ENCODE peak calls at places on chromosomes 5 and 9, in seven cellular contexts. One of them, this sample, is unnamed.
A peak's percentile ranks its signal among the peaks of the same experiment; 100 is the strongest.

GRCh38 chr9:136531186-136531903 is 14.5 kb downstream of the NOTCH1 start:
- DNase-seq in GM12865: no peak
- DNase-seq in WTC11: no peak
- DNase-seq in cardiac muscle cell: no peak
- DNase-seq in GM10248: no peak
- DNase-seq in GM20000: no peak
- DNase-seq in CD4-positive, alpha-beta T cell: no peak
- DNase-seq in this sample: no peak

GRCh38 chr5:168851902-168852321 is 272.7 kb upstream of the PANK3 start:
- DNase-seq in GM12865: peak; percentile 33
- DNase-seq in WTC11: no peak
- DNase-seq in cardiac muscle cell: peak; percentile 79
- DNase-seq in GM10248: no peak
- DNase-seq in GM20000: no peak
- DNase-seq in CD4-positive, alpha-beta T cell: peak; percentile 6
- DNase-seq in this sample: no peak

GRCh38 chr9:134491436-134491835 is 150.2 kb upstream of the COL5A1 start:
- DNase-seq in GM12865: no peak
- DNase-seq in WTC11: no peak
- DNase-seq in cardiac muscle cell: peak; percentile 37
- DNase-seq in GM10248: no peak
- DNase-seq in GM20000: no peak
- DNase-seq in CD4-positive, alpha-beta T cell: no peak
- DNase-seq in this sample: no peak

GRCh38 chr5:127297348-127298035 is 6.9 kb downstream of the MEGF10 start:
- DNase-seq in GM12865: no peak
- DNase-seq in WTC11: no peak
- DNase-seq in cardiac muscle cell: no peak
- DNase-seq in GM10248: no peak
- DNase-seq in GM20000: no peak
- DNase-seq in CD4-positive, alpha-beta T cell: no peak
- DNase-seq in this sample: no peak

GRCh38 chr5:139474815-139475791 is 4.3 kb downstream of the SMIM33 start:
- DNase-seq in GM12865: no peak
- DNase-seq in WTC11: no peak
- DNase-seq in cardiac muscle cell: peak; percentile 94
- DNase-seq in GM10248: no peak
- DNase-seq in GM20000: no peak
- DNase-seq in CD4-positive, alpha-beta T cell: no peak
- DNase-seq in this sample: no peak

GRCh38 chr5:14595189-14595588 is 13.6 kb downstream of the OTULINL start:
- DNase-seq in GM12865: peak; percentile 82
- DNase-seq in WTC11: no peak
- DNase-seq in cardiac muscle cell: no peak
- DNase-seq in GM10248: peak; percentile 64
- DNase-seq in GM20000: peak; percentile 71
- DNase-seq in CD4-positive, alpha-beta T cell: no peak
- DNase-seq in this sample: no peak

GRCh38 chr9:1709347-1709746 is 305.8 kb upstream of the SMARCA2 start:
- DNase-seq in GM12865: peak; percentile 37
- DNase-seq in WTC11: no peak
- DNase-seq in cardiac muscle cell: no peak
- DNase-seq in GM10248: peak; percentile 17
- DNase-seq in GM20000: peak; percentile 12
- DNase-seq in CD4-positive, alpha-beta T cell: no peak
- DNase-seq in this sample: no peak

GRCh38 chr5:1737790-1738405 is 61.7 kb downstream of the MRPL36 start:
- DNase-seq in GM12865: peak; percentile 64
- DNase-seq in WTC11: no peak
- DNase-seq in cardiac muscle cell: peak; percentile 33
- DNase-seq in GM10248: peak; percentile 69
- DNase-seq in GM20000: peak; percentile 80
- DNase-seq in CD4-positive, alpha-beta T cell: peak; percentile 14
- DNase-seq in this sample: no peak

GRCh38 chr5:132775439-132776076 is 1.5 kb downstream of the SEPTIN8 start:
- DNase-seq in GM12865: no peak
- DNase-seq in WTC11: no peak
- DNase-seq in cardiac muscle cell: no peak
- DNase-seq in GM10248: no peak
- DNase-seq in GM20000: no peak
- DNase-seq in CD4-positive, alpha-beta T cell: no peak
- DNase-seq in this sample: no peak

GRCh38 chr5:159899067-159900049 is 16.9 kb upstream of the ADRA1B start:
- DNase-seq in GM12865: no peak
- DNase-seq in WTC11: no peak
- DNase-seq in cardiac muscle cell: peak; percentile 51
- DNase-seq in GM10248: no peak
- DNase-seq in GM20000: no peak
- DNase-seq in CD4-positive, alpha-beta T cell: no peak
- DNase-seq in this sample: no peak

GRCh38 chr9:113863345-113863744 is 12.8 kb upstream of the ZNF618 start:
- DNase-seq in GM12865: no peak
- DNase-seq in WTC11: no peak
- DNase-seq in cardiac muscle cell: no peak
- DNase-seq in GM10248: no peak
- DNase-seq in GM20000: no peak
- DNase-seq in CD4-positive, alpha-beta T cell: no peak
- DNase-seq in this sample: no peak

GRCh38 chr9:120439147-120439546 is 140.8 kb downstream of the CDK5RAP2 start:
- DNase-seq in GM12865: peak; percentile 13
- DNase-seq in WTC11: peak; percentile 62
- DNase-seq in cardiac muscle cell: peak; percentile 38
- DNase-seq in GM10248: no peak
- DNase-seq in GM20000: no peak
- DNase-seq in CD4-positive, alpha-beta T cell: no peak
- DNase-seq in this sample: no peak

GRCh38 chr5:66849803-66850202 is 253.6 kb downstream of the MAST4 start:
- DNase-seq in GM12865: no peak
- DNase-seq in WTC11: no peak
- DNase-seq in cardiac muscle cell: peak; percentile 47
- DNase-seq in GM10248: no peak
- DNase-seq in GM20000: no peak
- DNase-seq in CD4-positive, alpha-beta T cell: no peak
- DNase-seq in this sample: no peak

GRCh38 chr5:52856564-52856963 is 68.8 kb downstream of the ITGA1 start:
- DNase-seq in GM12865: peak; percentile 8
- DNase-seq in WTC11: no peak
- DNase-seq in cardiac muscle cell: no peak
- DNase-seq in GM10248: no peak
- DNase-seq in GM20000: no peak
- DNase-seq in CD4-positive, alpha-beta T cell: no peak
- DNase-seq in this sample: no peak

GRCh38 chr5:77305222-77305846 is 94.9 kb downstream of the PDE8B start:
- DNase-seq in GM12865: no peak
- DNase-seq in WTC11: no peak
- DNase-seq in cardiac muscle cell: no peak
- DNase-seq in GM10248: no peak
- DNase-seq in GM20000: no peak
- DNase-seq in CD4-positive, alpha-beta T cell: no peak
- DNase-seq in this sample: no peak

GRCh38 chr5:132658383-132659302 is 670 bp downstream of the IL13 start:
- DNase-seq in GM12865: no peak
- DNase-seq in WTC11: no peak
- DNase-seq in cardiac muscle cell: no peak
- DNase-seq in GM10248: no peak
- DNase-seq in GM20000: no peak
- DNase-seq in CD4-positive, alpha-beta T cell: no peak
- DNase-seq in this sample: no peak

GRCh38 chr9:97638666-97639065 is 5.0 kb downstream of the NCBP1 start:
- DNase-seq in GM12865: no peak
- DNase-seq in WTC11: no peak
- DNase-seq in cardiac muscle cell: no peak
- DNase-seq in GM10248: no peak
- DNase-seq in GM20000: no peak
- DNase-seq in CD4-positive, alpha-beta T cell: no peak
- DNase-seq in this sample: no peak

GRCh38 chr5:108432024-108432423 is 50.1 kb upstream of the FBXL17 start:
- DNase-seq in GM12865: no peak
- DNase-seq in WTC11: no peak
- DNase-seq in cardiac muscle cell: no peak
- DNase-seq in GM10248: no peak
- DNase-seq in GM20000: no peak
- DNase-seq in CD4-positive, alpha-beta T cell: no peak
- DNase-seq in this sample: no peak

GRCh38 chr9:70347046-70347445 is 67.4 kb downstream of the KLF9 start:
- DNase-seq in GM12865: no peak
- DNase-seq in WTC11: no peak
- DNase-seq in cardiac muscle cell: no peak
- DNase-seq in GM10248: no peak
- DNase-seq in GM20000: no peak
- DNase-seq in CD4-positive, alpha-beta T cell: no peak
- DNase-seq in this sample: no peak

GRCh38 chr9:69981686-69982450 is 61.8 kb upstream of the MAMDC2 start:
- DNase-seq in GM12865: no peak
- DNase-seq in WTC11: no peak
- DNase-seq in cardiac muscle cell: peak; percentile 61
- DNase-seq in GM10248: no peak
- DNase-seq in GM20000: no peak
- DNase-seq in CD4-positive, alpha-beta T cell: no peak
- DNase-seq in this sample: no peak

GRCh38 chr5:126509339-126509738 is 85.7 kb downstream of the ALDH7A1 start:
- DNase-seq in GM12865: no peak
- DNase-seq in WTC11: no peak
- DNase-seq in cardiac muscle cell: peak; percentile 54
- DNase-seq in GM10248: no peak
- DNase-seq in GM20000: no peak
- DNase-seq in CD4-positive, alpha-beta T cell: no peak
- DNase-seq in this sample: no peak

GRCh38 chr9:121439711-121440110 is 59.9 kb downstream of the GGTA1 start:
- DNase-seq in GM12865: no peak
- DNase-seq in WTC11: no peak
- DNase-seq in cardiac muscle cell: no peak
- DNase-seq in GM10248: no peak
- DNase-seq in GM20000: no peak
- DNase-seq in CD4-positive, alpha-beta T cell: no peak
- DNase-seq in this sample: no peak

GRCh38 chr5:37855438-37855837 is 15.6 kb upstream of the GDNF start:
- DNase-seq in GM12865: no peak
- DNase-seq in WTC11: no peak
- DNase-seq in cardiac muscle cell: no peak
- DNase-seq in GM10248: no peak
- DNase-seq in GM20000: no peak
- DNase-seq in CD4-positive, alpha-beta T cell: no peak
- DNase-seq in this sample: no peak

GRCh38 chr9:92508018-92508417 is 25.7 kb upstream of the ASPN start:
- DNase-seq in GM12865: no peak
- DNase-seq in WTC11: no peak
- DNase-seq in cardiac muscle cell: peak; percentile 12
- DNase-seq in GM10248: no peak
- DNase-seq in GM20000: no peak
- DNase-seq in CD4-positive, alpha-beta T cell: no peak
- DNase-seq in this sample: no peak

GRCh38 chr9:116368680-116369079 is 215.1 kb downstream of the PAPPA start:
- DNase-seq in GM12865: no peak
- DNase-seq in WTC11: no peak
- DNase-seq in cardiac muscle cell: no peak
- DNase-seq in GM10248: no peak
- DNase-seq in GM20000: no peak
- DNase-seq in CD4-positive, alpha-beta T cell: no peak
- DNase-seq in this sample: no peak
- TF ChIP-seq CTCF in GM12865: no peak
- TF ChIP-seq CTCF in WTC11: no peak
- TF ChIP-seq CTCF in cardiac muscle cell: no peak
- TF ChIP-seq CTCF in GM10248: no peak
- TF ChIP-seq CTCF in GM20000: no peak
- TF ChIP-seq CTCF in CD4-positive, alpha-beta T cell: no peak
- TF ChIP-seq CTCF in this sample: no peak

GRCh38 chr5:180367300-180367699 is 14.2 kb upstream of the GFPT2 start:
- DNase-seq in GM12865: peak; percentile 16
- DNase-seq in WTC11: no peak
- DNase-seq in cardiac muscle cell: no peak
- DNase-seq in GM10248: no peak
- DNase-seq in GM20000: no peak
- DNase-seq in CD4-positive, alpha-beta T cell: no peak
- DNase-seq in this sample: no peak

GRCh38 chr5:180365829-180366228 is 12.7 kb upstream of the GFPT2 start:
- DNase-seq in GM12865: no peak
- DNase-seq in WTC11: no peak
- DNase-seq in cardiac muscle cell: no peak
- DNase-seq in GM10248: no peak
- DNase-seq in GM20000: no peak
- DNase-seq in CD4-positive, alpha-beta T cell: no peak
- DNase-seq in this sample: no peak

GRCh38 chr5:180367991-180368390 is 14.9 kb upstream of the GFPT2 start:
- DNase-seq in GM12865: no peak
- DNase-seq in WTC11: no peak
- DNase-seq in cardiac muscle cell: no peak
- DNase-seq in GM10248: no peak
- DNase-seq in GM20000: no peak
- DNase-seq in CD4-positive, alpha-beta T cell: no peak
- DNase-seq in this sample: no peak

GRCh38 chr5:180366303-180366702 is 13.2 kb upstream of the GFPT2 start:
- DNase-seq in GM12865: no peak
- DNase-seq in WTC11: no peak
- DNase-seq in cardiac muscle cell: no peak
- DNase-seq in GM10248: no peak
- DNase-seq in GM20000: no peak
- DNase-seq in CD4-positive, alpha-beta T cell: no peak
- DNase-seq in this sample: no peak

GRCh38 chr5:180364306-180364856 is 11.2 kb upstream of the GFPT2 start:
- DNase-seq in GM12865: no peak
- DNase-seq in WTC11: no peak
- DNase-seq in cardiac muscle cell: no peak
- DNase-seq in GM10248: no peak
- DNase-seq in GM20000: no peak
- DNase-seq in CD4-positive, alpha-beta T cell: no peak
- DNase-seq in this sample: no peak
- TF ChIP-seq CTCF in GM12865: no peak
- TF ChIP-seq CTCF in WTC11: no peak
- TF ChIP-seq CTCF in cardiac muscle cell: no peak
- TF ChIP-seq CTCF in GM10248: no peak
- TF ChIP-seq CTCF in GM20000: no peak
- TF ChIP-seq CTCF in CD4-positive, alpha-beta T cell: no peak
- TF ChIP-seq CTCF in this sample: no peak

GRCh38 chr9:110427497-110428104 is 89.9 kb upstream of the TXNDC8 start:
- DNase-seq in GM12865: peak; percentile 65
- DNase-seq in WTC11: peak; percentile 77
- DNase-seq in cardiac muscle cell: peak; percentile 52
- DNase-seq in GM10248: peak; percentile 45
- DNase-seq in GM20000: peak; percentile 62
- DNase-seq in CD4-positive, alpha-beta T cell: no peak
- DNase-seq in this sample: no peak

GRCh38 chr9:110429453-110429852 is 91.8 kb upstream of the TXNDC8 start:
- DNase-seq in GM12865: no peak
- DNase-seq in WTC11: no peak
- DNase-seq in cardiac muscle cell: no peak
- DNase-seq in GM10248: no peak
- DNase-seq in GM20000: no peak
- DNase-seq in CD4-positive, alpha-beta T cell: no peak
- DNase-seq in this sample: no peak

GRCh38 chr9:110426052-110426709 is 88.5 kb upstream of the TXNDC8 start:
- DNase-seq in GM12865: no peak
- DNase-seq in WTC11: no peak
- DNase-seq in cardiac muscle cell: peak; percentile 50
- DNase-seq in GM10248: no peak
- DNase-seq in GM20000: no peak
- DNase-seq in CD4-positive, alpha-beta T cell: no peak
- DNase-seq in this sample: no peak
- TF ChIP-seq CTCF in GM12865: no peak
- TF ChIP-seq CTCF in WTC11: no peak
- TF ChIP-seq CTCF in cardiac muscle cell: peak; percentile 46
- TF ChIP-seq CTCF in GM10248: no peak
- TF ChIP-seq CTCF in GM20000: no peak
- TF ChIP-seq CTCF in CD4-positive, alpha-beta T cell: no peak
- TF ChIP-seq CTCF in this sample: peak; percentile 39

GRCh38 chr9:19642256-19642655 is 146.6 kb downstream of the SLC24A2 start:
- DNase-seq in GM12865: peak; percentile 21
- DNase-seq in WTC11: no peak
- DNase-seq in cardiac muscle cell: peak; percentile 11
- DNase-seq in GM10248: no peak
- DNase-seq in GM20000: no peak
- DNase-seq in CD4-positive, alpha-beta T cell: no peak
- DNase-seq in this sample: no peak
- TF ChIP-seq CTCF in GM12865: no peak
- TF ChIP-seq CTCF in WTC11: no peak
- TF ChIP-seq CTCF in cardiac muscle cell: no peak
- TF ChIP-seq CTCF in GM10248: no peak
- TF ChIP-seq CTCF in GM20000: no peak
- TF ChIP-seq CTCF in CD4-positive, alpha-beta T cell: no peak
- TF ChIP-seq CTCF in this sample: no peak